ENCODE peak calls at places on chromosomes 13 and 19, in four cellular contexts. X is HepG2, D is GM12878, F is H1. A is an unnamed sample.

GRCh38 chr13:47628666-47629065 is 372.4 kb downstream of the SUCLA2 start:
- DNase-seq in F (no peak), D (no peak), X (no peak), A (no peak)

GRCh38 chr19:2064395-2064787 is 13.3 kb upstream of the MKNK2 start:
- DNase-seq in X (no peak), F (no peak), D (no peak), A (no peak)

GRCh38 chr19:3868770-3869456 is at the start of gene ZFR2:
- DNase-seq in F (peak; percentile 91), D (no peak), X (no peak), A (peak; percentile 89)

GRCh38 chr19:20035935-20036334 is 3.4 kb downstream of the ZNF682 start:
- DNase-seq in X (no peak), F (no peak), D (no peak), A (no peak)

GRCh38 chr13:98959299-98959698 is 18.6 kb downstream of the DOCK9 start:
- DNase-seq in D (no peak), X (no peak), F (no peak), A (no peak)

GRCh38 chr19:38543286-38543806 is 74.4 kb downstream of the MAP4K1 start:
- DNase-seq in F (no peak), X (no peak), D (no peak), A (no peak)

GRCh38 chr13:24644051-24644450 is 36.2 kb upstream of the ATP12A start:
- DNase-seq in F (no peak), X (no peak), D (no peak), A (no peak)

GRCh38 chr19:16714702-16715294 is 4.8 kb upstream of the NWD1 start:
- DNase-seq in F (peak; percentile 92), D (peak; percentile 20), X (peak; percentile 24), A (peak; percentile 49)

GRCh38 chr19:19659646-19660245 is 3.7 kb downstream of the ATP13A1 start:
- DNase-seq in D (no peak), F (peak; percentile 31), X (no peak), A (no peak)

GRCh38 chr13:37202264-37202663 is 96.8 kb upstream of the CSNK1A1L start:
- DNase-seq in D (no peak), F (no peak), X (no peak), A (no peak)

GRCh38 chr19:7691497-7691896 is 10.4 kb downstream of the FCER2 start:
- DNase-seq in F (no peak), X (no peak), D (no peak), A (no peak)

GRCh38 chr13:79581870-79582315 is 100.9 kb downstream of the NDFIP2 start:
- DNase-seq in X (no peak), D (no peak), F (no peak), A (no peak)

GRCh38 chr19:1494115-1494815 is 3.3 kb downstream of the REEP6 start:
- DNase-seq in F (no peak), D (no peak), X (no peak), A (no peak)

GRCh38 chr19:4639531-4640246 is 373 bp downstream of the TNFAIP8L1 start:
- DNase-seq in X (peak; percentile 62), D (no peak), F (no peak), A (no peak)

GRCh38 chr19:47390533-47391488 is 28.5 kb downstream of the MEIS3 start:
- DNase-seq in F (no peak), X (no peak), D (no peak), A (no peak)

GRCh38 chr19:50893047-50893737 is 18.0 kb downstream of the KLK4 start:
- DNase-seq in D (no peak), X (no peak), F (peak; percentile 61), A (no peak)

DNA sequence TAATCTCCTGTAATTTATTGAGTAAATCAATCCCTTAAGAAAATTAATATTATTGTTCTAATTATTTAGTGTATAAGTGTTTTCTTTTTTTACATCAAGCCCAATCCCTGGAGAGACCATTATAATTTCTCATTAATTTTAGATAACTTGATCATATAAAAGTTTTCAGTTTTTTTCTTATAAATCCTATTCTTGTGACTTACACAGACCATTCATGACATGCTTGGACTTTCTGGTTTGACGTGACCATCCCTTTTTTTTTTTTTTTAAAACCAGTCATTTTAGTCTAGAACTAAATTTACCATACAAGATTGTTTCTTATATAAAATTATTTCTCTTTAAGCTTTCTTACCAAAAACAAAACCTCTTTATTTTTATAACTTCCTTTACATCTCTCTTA is 5.4 kb upstream of the MTRF1 start:
- DNase-seq in F (no peak), D (no peak), X (no peak), A (peak; percentile 27)
- TF ChIP-seq SUZ12 in F (no peak), D (no peak), X (no peak), A (no peak)

DNA sequence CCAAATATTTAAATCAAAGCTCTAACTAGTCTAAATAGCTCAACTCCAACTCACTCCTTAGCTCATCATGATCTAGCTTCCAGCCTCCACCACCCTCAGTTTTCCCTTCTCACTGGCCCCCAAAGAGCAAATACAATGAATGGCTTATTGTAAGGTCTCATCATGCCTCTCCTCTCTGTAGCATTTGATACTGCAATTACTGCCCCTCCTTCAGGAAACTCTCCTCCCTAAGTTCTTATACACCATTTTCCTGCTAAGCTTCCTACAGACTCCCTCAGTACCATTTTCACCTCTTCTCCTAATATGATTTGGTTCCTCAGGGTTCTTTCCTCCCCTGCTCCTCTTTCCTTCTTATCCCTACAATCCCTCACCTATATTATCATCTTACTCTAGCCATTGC is 12.8 kb downstream of the KPNA3 start:
- DNase-seq in X (no peak), F (no peak), D (no peak), A (no peak)
- H3K4me1 ChIP-seq in X (peaks cover 66% of the 10 kb centered on the region), F (no peaks in the 10 kb centered on the region), D (no peaks in the 10 kb centered on the region), A (no peaks in the 10 kb centered on the region)

GRCh38 chr19:55389386-55390317 is 3.9 kb downstream of the RPL28 start:
- DNase-seq in D (no peak), X (no peak), F (no peak), A (no peak)
- TF ChIP-seq SUZ12 in D (no peak), X (no peak), F (no peak), A (no peak)

DNA sequence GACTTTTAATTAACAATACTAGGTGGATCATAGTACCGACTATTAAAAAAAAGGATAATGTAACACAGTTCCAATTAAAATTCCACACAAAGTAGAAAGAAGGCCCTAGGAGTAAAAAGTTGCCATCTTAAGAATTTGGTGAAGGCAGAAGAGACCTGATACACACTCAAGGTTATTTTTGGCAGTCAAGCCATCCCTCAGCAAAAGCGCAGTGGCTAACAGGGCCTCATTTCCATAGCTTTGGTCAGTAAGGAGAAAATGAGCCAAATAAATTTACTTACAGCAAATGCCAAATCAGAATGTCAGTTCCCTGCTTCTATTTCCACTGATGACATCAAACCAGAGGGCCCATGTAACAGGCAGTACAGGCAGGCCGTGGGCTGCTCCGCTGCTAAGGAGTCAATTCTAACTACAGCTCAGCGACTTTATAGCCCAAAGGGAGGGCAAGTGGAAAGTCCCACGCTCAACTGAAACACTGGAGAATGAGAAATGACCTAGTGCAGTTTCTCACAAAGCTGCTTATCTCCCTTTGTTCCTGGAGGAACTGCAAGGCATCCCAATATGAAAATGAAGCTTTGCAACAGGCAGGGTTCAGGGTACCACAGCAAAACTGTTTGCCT is 6.3 kb downstream of the ARGLU1 start:
- DNase-seq in D (peak; percentile 55), X (no peak), F (no peak), A (no peak)
- H3K4me1 ChIP-seq in D (peaks cover 13% of the 10 kb centered on the region), X (peaks cover 39% of the 10 kb centered on the region), F (peaks cover 13% of the 10 kb centered on the region), A (peaks cover 3% of the 10 kb centered on the region)

GRCh38 chr19:14686411-14686810 is 3.4 kb upstream of the ZNF333 start:
- DNase-seq in F (no peak), D (no peak), X (peak; percentile 8), A (peak; percentile 8)
- TF ChIP-seq SUZ12 in F (no peak), D (no peak), X (no peak), A (no peak)

GRCh38 chr19:30222993-30223865 is 149.0 kb upstream of the ZNF536 start:
- DNase-seq in X (no peak), F (peak; percentile 67), D (no peak), A (no peak)
- H3K4me1 ChIP-seq in X (peaks cover 15% of the 10 kb centered on the region), F (peaks cover 17% of the 10 kb centered on the region), D (no peaks in the 10 kb centered on the region), A (no peaks in the 10 kb centered on the region)

DNA sequence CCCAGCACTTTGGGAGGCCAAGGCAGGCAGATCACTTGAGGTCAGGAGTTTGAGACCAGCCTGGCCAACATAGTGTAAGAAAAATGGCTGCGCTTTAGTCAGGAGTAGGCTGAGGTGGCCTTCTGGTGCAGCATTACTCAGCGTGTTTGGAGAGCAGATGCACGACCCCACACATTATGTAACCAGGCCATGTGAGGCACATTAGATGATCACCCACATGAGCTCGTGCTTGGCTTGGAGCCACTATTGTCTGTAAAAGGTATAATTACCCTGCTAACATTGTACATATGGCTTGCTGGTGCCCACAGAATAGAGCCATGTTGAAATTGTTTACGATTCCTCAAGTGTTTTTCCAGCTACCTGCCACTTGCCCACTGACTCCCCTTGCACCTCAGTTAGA is 24.0 kb upstream of the SCEL start:
- DNase-seq in F (no peak), X (no peak), D (no peak), A (no peak)
- TF ChIP-seq SUZ12 in F (no peak), X (no peak), D (no peak), A (no peak)

GRCh38 chr19:10760268-10760944 is 42.5 kb downstream of the DNM2 start:
- DNase-seq in X (no peak), F (no peak), D (no peak), A (no peak)
- H3K4me1 ChIP-seq in X (peaks cover 34% of the 10 kb centered on the region), F (peaks cover 7% of the 10 kb centered on the region), D (peaks cover 15% of the 10 kb centered on the region), A (peaks cover 39% of the 10 kb centered on the region)

GRCh38 chr13:51524312-51524711 is 60.0 kb upstream of the WDFY2 start:
- DNase-seq in F (no peak), D (no peak), X (peak; percentile 95), A (no peak)

GRCh38 chr13:51519839-51520238 is 64.4 kb upstream of the WDFY2 start:
- DNase-seq in D (no peak), X (peak; percentile 52), F (no peak), A (no peak)

GRCh38 chr13:51523082-51523518 is 61.2 kb upstream of the WDFY2 start:
- DNase-seq in D (no peak), X (peak; percentile 53), F (no peak), A (no peak)

GRCh38 chr13:51518847-51519246 is 65.4 kb upstream of the WDFY2 start:
- DNase-seq in F (no peak), X (no peak), D (no peak), A (no peak)

DNA sequence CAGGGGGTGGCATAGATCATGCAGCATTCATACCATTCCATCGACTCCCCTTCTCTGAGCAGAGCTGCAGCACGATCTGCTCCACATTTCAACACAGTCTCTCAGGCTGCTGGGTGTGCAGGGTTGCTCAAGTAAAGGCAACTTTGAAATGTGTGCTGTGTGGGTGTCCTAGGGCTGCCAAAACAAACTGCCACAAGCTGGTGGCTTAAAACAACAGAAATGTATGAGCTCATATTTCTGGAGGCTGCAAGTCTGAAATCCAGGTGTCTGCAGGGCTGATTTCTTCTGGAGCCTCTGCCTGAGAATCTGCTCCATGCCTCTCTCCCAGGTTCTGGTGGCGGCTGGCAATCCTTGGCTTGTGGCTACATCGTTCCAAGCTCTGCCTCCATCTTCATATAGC is 63.7 kb upstream of the WDFY2 start:
- DNase-seq in D (no peak), X (peak; percentile 63), F (no peak), A (no peak)
- TF ChIP-seq SUZ12 in D (no peak), X (no peak), F (no peak), A (no peak)

A was measured in NT2/D1.